ENCODE peak calls at places on chromosomes 6 and 20, in eight cellular contexts. D, E, H, S, O, B, Q and K are unnamed samples.

GRCh38 chr6:75751443-75751842 is 2.4 kb downstream of the MYO6 start:
- DNase-seq in D (no peak), E (no peak), H (peak), S (peak), O (no peak), B (no peak), Q (no peak), K (no peak)

GRCh38 chr6:107600111-107600510 is 110.2 kb downstream of the SOBP start:
- DNase-seq in D (no peak), E (no peak), H (no peak), S (no peak), O (no peak), B (no peak), Q (no peak), K (no peak)

GRCh38 chr6:80605165-80605989 is 498.9 kb downstream of the BCKDHB start:
- DNase-seq in D (peak), E (no peak), H (peak), S (peak), O (no peak), B (no peak), Q (no peak), K (no peak)

GRCh38 chr6:44115866-44116265 is 11.4 kb downstream of the MRPL14 start:
- DNase-seq in D (no peak), E (no peak), H (no peak), S (peak), O (no peak), B (no peak), Q (no peak), K (no peak)

GRCh38 chr20:51275816-51276215 is 252.9 kb upstream of the KCNG1 start:
- DNase-seq in D (no peak), E (no peak), H (peak), S (no peak), O (no peak), B (no peak), Q (no peak), K (no peak)

GRCh38 chr6:3032986-3033385 is 33.3 kb downstream of the NQO2 start:
- DNase-seq in D (no peak), E (no peak), H (peak), S (peak), O (no peak), B (no peak), Q (no peak), K (no peak)

GRCh38 chr6:37052027-37052628 is 46.7 kb downstream of the FGD2 start:
- DNase-seq in D (no peak), E (no peak), H (no peak), S (no peak), O (peak), B (no peak), Q (no peak), K (no peak)

GRCh38 chr6:35668708-35669440 is 19.8 kb downstream of the FKBP5 start:
- DNase-seq in D (no peak), E (no peak), H (peak), S (no peak), O (no peak), B (no peak), Q (no peak), K (no peak)

GRCh38 chr6:144405173-144405572 is 120.0 kb downstream of the UTRN start:
- DNase-seq in D (no peak), E (no peak), H (peak), S (no peak), O (no peak), B (no peak), Q (no peak), K (no peak)

GRCh38 chr6:110329729-110330436 is 28.3 kb downstream of the METTL24 start:
- DNase-seq in D (no peak), E (no peak), H (no peak), S (peak), O (no peak), B (no peak), Q (peak), K (no peak)

GRCh38 chr6:136639671-136640070 is 89.4 kb upstream of the MAP7 start:
- DNase-seq in D (no peak), E (no peak), H (no peak), S (no peak), O (no peak), B (no peak), Q (no peak), K (no peak)

GRCh38 chr6:111076024-111076680 is 11.2 kb upstream of the SLC16A10 start:
- DNase-seq in D (no peak), E (no peak), H (no peak), S (no peak), O (no peak), B (no peak), Q (no peak), K (no peak)

GRCh38 chr6:28683945-28684538 is 158.4 kb downstream of the GPX5 start:
- DNase-seq in D (peak), E (no peak), H (peak), S (peak), O (no peak), B (no peak), Q (peak), K (no peak)

GRCh38 chr20:51767867-51768758 is at the start of gene ATP9A:
- DNase-seq in D (peak), E (no peak), H (peak), S (no peak), O (no peak), B (peak), Q (peak), K (no peak)

DNA sequence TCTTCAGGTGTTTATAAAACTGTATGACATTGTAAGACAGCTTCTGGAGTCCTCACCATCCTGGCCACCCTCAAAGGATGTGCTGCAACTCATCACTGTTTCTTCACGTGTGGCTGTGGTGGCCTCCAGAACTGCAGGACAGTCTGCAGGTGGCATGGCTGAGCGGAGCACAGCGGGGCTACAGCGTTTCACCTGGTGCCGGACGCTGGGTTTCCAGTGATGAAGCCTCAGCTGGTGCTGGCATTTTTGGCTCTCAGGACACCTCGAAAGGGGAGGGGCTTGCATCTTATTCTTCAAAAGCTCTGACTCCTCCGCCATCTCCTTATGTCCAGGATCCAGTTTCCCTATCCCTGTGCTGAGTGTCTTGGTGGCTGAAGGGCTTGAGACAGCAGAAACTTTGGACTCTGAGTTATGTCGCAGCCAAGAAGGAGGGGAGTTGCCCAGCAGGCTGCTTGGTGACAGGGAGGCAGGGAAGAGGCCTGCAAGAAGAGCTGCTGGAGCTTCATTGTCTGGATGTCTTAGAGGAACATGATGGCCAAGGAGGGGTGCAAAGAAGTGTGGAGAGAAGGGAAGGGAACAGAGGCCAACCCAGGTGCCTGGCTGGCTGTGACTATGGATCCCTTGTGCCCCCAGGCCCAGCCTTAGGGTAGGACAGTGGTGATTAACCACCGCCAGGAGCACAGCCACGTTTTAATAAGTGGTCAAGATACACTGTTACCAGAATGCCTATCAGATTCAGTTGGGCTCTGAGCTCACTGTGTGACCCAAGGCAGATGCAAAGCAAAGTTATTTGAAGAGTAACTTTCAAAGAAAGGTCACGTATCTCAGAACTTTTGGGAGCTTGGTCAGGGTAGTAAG is 58.7 kb downstream of the GTF2H5 start:
- DNase-seq in D (no peak), E (no peak), H (no peak), S (no peak), O (no peak), B (no peak), Q (peak), K (no peak)
- TF ChIP-seq CTCF in D (no peak), E (no peak), H (no peak), S (no peak), O (no peak), B (no peak), Q (peak), K (no peak)

GRCh38 chr6:122651604-122652003 is 41.4 kb downstream of the PKIB start:
- DNase-seq in D (no peak), E (no peak), H (peak), S (no peak), O (no peak), B (no peak), Q (no peak), K (no peak)
- TF ChIP-seq CTCF in D (no peak), E (no peak), H (no peak), S (no peak), O (no peak), B (no peak), Q (no peak), K (no peak)

DNA sequence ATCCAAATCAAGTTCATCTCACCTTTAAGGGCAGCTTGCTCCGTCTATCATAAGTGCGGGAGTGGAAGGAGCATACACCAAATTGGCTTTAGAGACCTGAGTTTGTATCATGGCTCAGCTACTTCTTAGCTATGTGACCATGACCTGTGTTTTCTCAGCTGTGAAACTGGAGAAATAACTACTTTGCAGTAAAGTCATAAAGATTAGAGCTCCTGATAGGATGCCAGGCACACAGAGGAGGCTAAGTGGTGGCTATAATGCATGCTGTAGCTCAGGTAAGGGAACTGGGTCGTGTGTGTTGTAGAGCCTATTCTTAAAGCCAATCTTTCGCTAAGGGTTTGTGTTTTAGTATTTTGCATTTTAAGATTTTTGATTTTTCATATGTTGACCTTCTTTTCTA is 451.5 kb upstream of the MAN1A1 start:
- DNase-seq in D (no peak), E (no peak), H (no peak), S (no peak), O (no peak), B (no peak), Q (no peak), K (no peak)
- TF ChIP-seq CTCF in D (no peak), E (no peak), H (no peak), S (no peak), O (no peak), B (no peak), Q (no peak), K (no peak)

GRCh38 chr6:138986578-138986977 is 1.5 kb downstream of the REPS1 start:
- DNase-seq in D (no peak), E (no peak), H (peak), S (peak), O (no peak), B (no peak), Q (no peak), K (no peak)

GRCh38 chr6:138989098-138989983 is 1.3 kb upstream of the REPS1 start:
- DNase-seq in D (no peak), E (no peak), H (no peak), S (no peak), O (no peak), B (no peak), Q (no peak), K (no peak)

GRCh38 chr6:138987643-138988468 is at the start of gene REPS1:
- DNase-seq in D (peak), E (peak), H (peak), S (peak), O (peak), B (peak), Q (peak), K (peak)

GRCh38 chr6:138987299-138987642 is 782 bp downstream of the REPS1 start:
- DNase-seq in D (no peak), E (no peak), H (no peak), S (no peak), O (no peak), B (peak), Q (no peak), K (no peak)

DNA sequence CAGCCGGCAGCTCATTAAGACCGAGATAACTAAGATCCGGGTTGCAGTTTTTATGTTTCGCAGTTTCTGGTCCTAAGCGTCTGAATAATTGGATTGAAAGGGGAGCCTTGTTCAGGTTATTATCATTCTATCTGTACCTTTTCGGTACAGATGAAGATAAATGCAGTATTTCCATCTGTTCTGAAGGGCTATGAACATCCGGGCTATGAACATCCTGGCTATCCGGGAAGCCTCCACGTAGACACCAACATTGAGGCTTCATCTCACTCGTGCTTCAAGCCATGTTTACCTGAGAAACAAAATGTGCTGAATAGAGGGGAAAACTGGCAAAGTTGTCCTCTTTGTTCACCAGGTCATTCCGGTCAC is 399 bp upstream of the REPS1 start:
- DNase-seq in D (no peak), E (no peak), H (no peak), S (no peak), O (no peak), B (no peak), Q (no peak), K (no peak)
- TF ChIP-seq CTCF in D (peak), E (peak), H (no peak), S (peak), O (no peak), B (no peak), Q (no peak), K (no peak)

GRCh38 chr20:33053291-33054106 is at the start of gene BPIFB3:
- DNase-seq in D (no peak), E (no peak), H (no peak), S (no peak), O (no peak), B (no peak), Q (no peak), K (no peak)
- TF ChIP-seq CTCF in D (no peak), E (no peak), H (no peak), S (no peak), O (no peak), B (no peak), Q (no peak), K (no peak)

GRCh38 chr20:38315290-38315966 is 11.5 kb downstream of the BPI start:
- DNase-seq in D (no peak), E (no peak), H (peak), S (peak), O (no peak), B (no peak), Q (no peak), K (no peak)
- TF ChIP-seq CTCF in D (no peak), E (no peak), H (peak), S (peak), O (no peak), B (no peak), Q (no peak), K (no peak)